ENCODE peak calls at places on chromosome 13, in eight cellular contexts. O is testis, V is keratinocyte, M is thoracic aorta, N is A549, D is mammary epithelial cell, U is K562, Q is lower lobe of right lung. I is an unnamed sample. For H3K4me1, the result is how much of the 10 kb centered on the place peaks cover.

GRCh38 chr13:97855570-97855970 is 97.9 kb upstream of the IPO5 start:
- DNase-seq in O (peak), V (peak), M (no peak), N (peak), D (peak), U (peak), Q (no peak), I (peak)

GRCh38 chr13:35966024-35966423 is 165.2 kb downstream of the DCLK1 start:
- DNase-seq in O (no peak), V (no peak), M (no peak), N (no peak), D (no peak), U (no peak), Q (no peak), I (no peak)

GRCh38 chr13:109572389-109572788 is 214.0 kb downstream of the IRS2 start:
- DNase-seq in O (no peak), V (no peak), M (no peak), N (no peak), D (no peak), U (no peak), Q (no peak), I (no peak)

GRCh38 chr13:97567510-97568243 is 133.7 kb downstream of the RAP2A start:
- DNase-seq in O (no peak), V (peak), M (no peak), N (peak), D (peak), U (no peak), Q (peak), I (no peak)

GRCh38 chr13:113669871-113670341 is 2.9 kb downstream of the GRK1 start:
- DNase-seq in O (no peak), V (no peak), M (no peak), N (no peak), D (no peak), U (no peak), Q (peak), I (no peak)

GRCh38 chr13:46296920-46297319 is 85.2 kb downstream of the LRRC63 start:
- DNase-seq in O (no peak), V (peak), M (no peak), N (peak), D (peak), U (no peak), Q (no peak), I (peak)

GRCh38 chr13:107585466-107585865 is 629.9 kb downstream of the LIG4 start:
- DNase-seq in O (no peak), V (no peak), M (no peak), N (no peak), D (no peak), U (no peak), Q (no peak), I (no peak)

GRCh38 chr13:99310382-99311031 is 3.3 kb upstream of the GPR183 start:
- DNase-seq in O (no peak), V (no peak), M (no peak), N (no peak), D (no peak), U (no peak), Q (no peak), I (no peak)

GRCh38 chr13:106184778-106185177 is 350.7 kb downstream of the EFNB2 start:
- DNase-seq in O (peak), V (no peak), M (no peak), N (no peak), D (no peak), U (no peak), Q (no peak), I (no peak)

GRCh38 chr13:60169239-60170031 is 5.7 kb upstream of the DIAPH3 start:
- DNase-seq in O (no peak), V (no peak), M (no peak), N (no peak), D (no peak), U (no peak), Q (no peak), I (no peak)

GRCh38 chr13:98285317-98285716 is 108.2 kb upstream of the RNF113B start:
- DNase-seq in O (no peak), V (no peak), M (no peak), N (no peak), D (no peak), U (no peak), Q (no peak), I (peak)

GRCh38 chr13:46893221-46893620 is 3.6 kb downstream of the HTR2A start:
- DNase-seq in O (no peak), V (no peak), M (no peak), N (no peak), D (no peak), U (no peak), Q (no peak), I (no peak)

GRCh38 chr13:70571221-70571620 is 463.0 kb upstream of the KLHL1 start:
- DNase-seq in O (no peak), V (no peak), M (no peak), N (no peak), D (no peak), U (no peak), Q (no peak), I (no peak)

GRCh38 chr13:35865341-35866240 is 265.6 kb downstream of the DCLK1 start:
- DNase-seq in O (no peak), V (no peak), M (no peak), N (no peak), D (peak), U (no peak), Q (peak), I (no peak)

GRCh38 chr13:54004026-54004699 is 975.5 kb downstream of the OLFM4 start:
- DNase-seq in O (no peak), V (no peak), M (no peak), N (no peak), D (no peak), U (no peak), Q (no peak), I (no peak)

GRCh38 chr13:22717036-22717435 is 463.7 kb upstream of the SGCG start:
- DNase-seq in O (peak), V (no peak), M (no peak), N (no peak), D (no peak), U (no peak), Q (no peak), I (no peak)

GRCh38 chr13:26584713-26585112 is 27.2 kb downstream of the WASF3 start:
- DNase-seq in O (no peak), V (no peak), M (no peak), N (no peak), D (peak), U (no peak), Q (no peak), I (no peak)

GRCh38 chr13:36665630-36666029 is 8.2 kb upstream of the SERTM1 start:
- DNase-seq in O (no peak), V (no peak), M (no peak), N (no peak), D (no peak), U (no peak), Q (no peak), I (no peak)

GRCh38 chr13:24747248-24748151 is 16.5 kb upstream of the RNF17 start:
- DNase-seq in O (peak), V (no peak), M (no peak), N (peak), D (peak), U (no peak), Q (no peak), I (peak)

GRCh38 chr13:41459754-41460111 is 2.4 kb downstream of the RGCC start:
- DNase-seq in O (no peak), V (no peak), M (no peak), N (no peak), D (no peak), U (no peak), Q (no peak), I (no peak)

GRCh38 chr13:112510002-112510780 is 77.8 kb downstream of the TUBGCP3 start:
- DNase-seq in O (peak), V (no peak), M (no peak), N (peak), D (peak), U (peak), Q (peak), I (peak)
- TF ChIP-seq CTCF in O (peak), V (peak), M (peak), N (peak), D (peak), U (peak), Q (peak), I (peak)

DNA sequence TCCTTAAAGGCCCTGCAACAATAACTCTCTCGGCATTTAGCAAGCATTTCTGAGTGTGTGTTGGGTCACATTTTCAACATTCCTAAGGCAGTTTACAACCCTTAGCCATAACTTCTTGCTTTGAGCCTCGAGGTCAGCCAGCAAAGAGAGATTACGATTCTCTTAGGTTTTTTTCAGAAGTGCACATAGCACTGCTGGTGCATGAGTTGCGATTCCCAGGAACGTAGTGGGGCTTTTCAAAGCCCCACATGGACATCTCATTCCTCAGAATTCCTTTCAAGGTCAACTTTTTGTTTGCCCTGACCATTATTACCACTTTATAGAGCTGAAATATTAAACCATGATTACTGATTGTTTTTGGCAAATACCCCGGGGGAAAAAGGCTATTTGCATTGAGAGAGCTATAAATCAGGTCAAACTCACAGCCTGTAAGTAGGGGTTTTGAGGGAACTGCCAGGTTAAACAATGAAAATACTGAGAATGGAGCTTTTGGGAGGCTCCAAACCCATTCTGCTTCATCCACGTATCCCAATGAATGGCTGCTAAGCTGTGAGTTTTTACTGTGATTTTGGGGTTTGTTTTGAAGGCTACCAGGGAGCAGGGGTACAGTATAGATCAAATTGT is 705.4 kb downstream of the GPC5 start:
- DNase-seq in O (peak), V (no peak), M (no peak), N (no peak), D (no peak), U (no peak), Q (no peak), I (no peak)
- H3K27ac ChIP-seq in O (no peak), V (no peak), M (no peak), N (no peak), D (no peak), U (no peak), Q (no peak), I (no peak)

GRCh38 chr13:34013061-34013460 is 195.1 kb downstream of the RFC3 start:
- DNase-seq in O (no peak), V (no peak), M (no peak), N (no peak), D (no peak), U (no peak), Q (no peak), I (no peak)

GRCh38 chr13:34019870-34020269 is 201.9 kb downstream of the RFC3 start:
- DNase-seq in O (no peak), V (no peak), M (no peak), N (peak), D (no peak), U (no peak), Q (no peak), I (no peak)

GRCh38 chr13:34021619-34022018 is 203.7 kb downstream of the RFC3 start:
- DNase-seq in O (no peak), V (no peak), M (no peak), N (no peak), D (no peak), U (no peak), Q (no peak), I (no peak)

GRCh38 chr13:34020388-34020787 is 202.4 kb downstream of the RFC3 start:
- DNase-seq in O (no peak), V (no peak), M (no peak), N (no peak), D (no peak), U (no peak), Q (no peak), I (no peak)

DNA sequence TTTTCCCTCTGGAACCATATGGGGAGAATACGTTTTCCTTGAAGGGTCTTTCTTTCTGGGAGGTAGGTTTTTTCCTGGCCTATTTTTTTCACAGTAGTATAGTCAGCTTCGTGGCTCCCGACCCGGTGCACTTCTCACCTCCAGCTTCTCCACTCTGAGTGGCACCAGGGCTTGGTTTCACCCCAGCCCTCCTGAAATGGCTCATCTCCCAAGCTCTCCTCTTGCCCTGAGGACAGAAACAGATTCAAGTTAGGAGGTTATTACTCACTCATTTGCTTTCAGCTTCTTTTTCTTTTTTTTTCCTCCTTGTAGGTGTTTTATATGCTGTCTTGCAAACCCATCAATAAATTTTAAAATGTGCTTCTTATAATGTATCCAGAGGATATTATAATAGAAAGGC is 199.3 kb downstream of the RFC3 start:
- DNase-seq in O (no peak), V (no peak), M (no peak), N (no peak), D (peak), U (no peak), Q (no peak), I (no peak)
- H3K4me1 ChIP-seq in O (under half), V (under half), M (under half), N (under half), D (under half), U (under half), Q (under half), I (under half)

GRCh38 chr13:94550030-94550738 is 45.8 kb downstream of the TGDS start:
- DNase-seq in O (no peak), V (peak), M (no peak), N (no peak), D (no peak), U (no peak), Q (no peak), I (no peak)

GRCh38 chr13:94552095-94552494 is 43.9 kb downstream of the TGDS start:
- DNase-seq in O (no peak), V (no peak), M (no peak), N (no peak), D (no peak), U (no peak), Q (no peak), I (no peak)

GRCh38 chr13:94549241-94550029 is 46.5 kb downstream of the TGDS start:
- DNase-seq in O (peak), V (peak), M (peak), N (peak), D (peak), U (peak), Q (peak), I (peak)

GRCh38 chr13:94546071-94546839 is 49.7 kb downstream of the TGDS start:
- DNase-seq in O (no peak), V (no peak), M (no peak), N (no peak), D (no peak), U (no peak), Q (no peak), I (no peak)

GRCh38 chr13:94548382-94549240 is 47.3 kb downstream of the TGDS start:
- DNase-seq in O (peak), V (no peak), M (peak), N (peak), D (no peak), U (peak), Q (peak), I (peak)
- TF ChIP-seq CTCF in O (no peak), V (no peak), M (peak), N (peak), D (peak), U (no peak), Q (peak), I (no peak)